ENCODE peak calls at places on chromosomes 12 and 14, in six cellular contexts. C is GM04503; N is NCI-H460; G is Calu3; F is ELF-1; E is effector memory CD4-positive, alpha-beta T cell. D is an unnamed sample.

GRCh38 chr12:88375960-88376305 is 204.3 kb downstream of the KITLG start:
- DNase-seq in C (no peak), N (no peak), G (no peak), F (no peak), E (no peak), D (no peak)

GRCh38 chr14:104770072-104770579 is 17.2 kb downstream of the SIVA1 start:
- DNase-seq in C (no peak), N (no peak), G (no peak), F (no peak), E (no peak), D (no peak)

GRCh38 chr12:19031032-19031431 is 98.5 kb upstream of the PLEKHA5 start:
- DNase-seq in C (peak; percentile 58), N (peak; percentile 33), G (no peak), F (no peak), E (no peak), D (peak; percentile 92)

GRCh38 chr12:104475269-104475668 is 18.5 kb downstream of the CHST11 start:
- DNase-seq in C (no peak), N (no peak), G (no peak), F (no peak), E (no peak), D (no peak)

GRCh38 chr12:41476499-41476898 is 288.4 kb downstream of the PDZRN4 start:
- DNase-seq in C (no peak), N (no peak), G (no peak), F (no peak), E (no peak), D (no peak)

GRCh38 chr12:3061129-3061857 is 15.9 kb upstream of the TSPAN9 start:
- DNase-seq in C (peak; percentile 38), N (no peak), G (no peak), F (no peak), E (no peak), D (peak; percentile 79)

GRCh38 chr14:23008836-23009235 is 1.1 kb downstream of the C14orf93 start:
- DNase-seq in C (no peak), N (no peak), G (no peak), F (no peak), E (no peak), D (peak; percentile 19)

GRCh38 chr14:30162066-30162465 is 234.4 kb upstream of the PRKD1 start:
- DNase-seq in C (no peak), N (no peak), G (no peak), F (no peak), E (no peak), D (peak; percentile 21)

GRCh38 chr12:41288188-41288811 is 100.2 kb downstream of the PDZRN4 start:
- DNase-seq in C (no peak), N (no peak), G (no peak), F (no peak), E (no peak), D (no peak)

GRCh38 chr14:99668307-99668997 is 15.6 kb upstream of the CYP46A1 start:
- DNase-seq in C (no peak), N (no peak), G (no peak), F (no peak), E (no peak), D (no peak)

GRCh38 chr14:104146651-104147345 is 8.4 kb downstream of the KIF26A start:
- DNase-seq in C (no peak), N (no peak), G (no peak), F (no peak), E (no peak), D (no peak)

GRCh38 chr12:54352891-54353874 is 11.1 kb downstream of the GPR84 start:
- DNase-seq in C (no peak), N (no peak), G (no peak), F (peak; percentile 27), E (no peak), D (peak; percentile 59)

GRCh38 chr14:61860294-61860918 is 98.2 kb downstream of the SNAPC1 start:
- DNase-seq in C (no peak), N (peak; percentile 33), G (peak; percentile 65), F (peak; percentile 45), E (no peak), D (peak; percentile 55)

GRCh38 chr14:80055226-80055625 is 156.1 kb downstream of the DIO2 start:
- DNase-seq in C (no peak), N (no peak), G (no peak), F (no peak), E (no peak), D (peak; percentile 56)

GRCh38 chr14:95531473-95531872 is 3.4 kb upstream of the GLRX5 start:
- DNase-seq in C (no peak), N (no peak), G (no peak), F (no peak), E (no peak), D (peak; percentile 87)

GRCh38 chr14:22272408-22272807 is 316.6 kb downstream of the DAD1 start:
- DNase-seq in C (no peak), N (no peak), G (no peak), F (no peak), E (no peak), D (no peak)

GRCh38 chr12:26265606-26266005 is 70.2 kb downstream of the SSPN start:
- DNase-seq in C (no peak), N (no peak), G (no peak), F (no peak), E (no peak), D (no peak)

GRCh38 chr12:119678459-119678858 is 10.5 kb downstream of the PRKAB1 start:
- DNase-seq in C (no peak), N (no peak), G (no peak), F (peak; percentile 24), E (no peak), D (peak; percentile 49)

GRCh38 chr12:26124491-26125450 is at the start of gene BHLHE41:
- DNase-seq in C (no peak), N (no peak), G (peak; percentile 83), F (peak; percentile 34), E (no peak), D (peak; percentile 62)

GRCh38 chr14:40164083-40164482 is 731.9 kb upstream of the FBXO33 start:
- DNase-seq in C (no peak), N (no peak), G (no peak), F (peak; percentile 10), E (no peak), D (no peak)

GRCh38 chr14:74525361-74525851 is 31.8 kb downstream of the ISCA2 start:
- DNase-seq in C (no peak), N (no peak), G (no peak), F (no peak), E (no peak), D (no peak)

GRCh38 chr14:91254456-91254855 is 10.0 kb upstream of the GPR68 start:
- DNase-seq in C (no peak), N (no peak), G (no peak), F (no peak), E (no peak), D (no peak)

GRCh38 chr12:20524113-20524512 is 155.8 kb downstream of the PDE3A start:
- DNase-seq in C (no peak), N (no peak), G (no peak), F (no peak), E (no peak), D (no peak)

GRCh38 chr12:78236264-78236663 is 405.6 kb downstream of the NAV3 start:
- DNase-seq in C (no peak), N (no peak), G (no peak), F (no peak), E (no peak), D (no peak)

GRCh38 chr14:55973285-55973800 is 144.9 kb upstream of the PELI2 start:
- DNase-seq in C (no peak), N (no peak), G (no peak), F (no peak), E (no peak), D (no peak)

GRCh38 chr12:53347905-53348304 is 11.8 kb upstream of the SP7 start:
- DNase-seq in C (no peak), N (no peak), G (no peak), F (no peak), E (no peak), D (no peak)

GRCh38 chr14:80587096-80587724 is 354.3 kb downstream of the CEP128 start:
- DNase-seq in C (no peak), N (peak; percentile 21), G (no peak), F (no peak), E (no peak), D (peak; percentile 57)

GRCh38 chr12:52169886-52170285 is 21.9 kb downstream of the KRT80 start:
- DNase-seq in C (no peak), N (no peak), G (no peak), F (no peak), E (no peak), D (no peak)

GRCh38 chr14:32307881-32308582 is 21.1 kb upstream of the AKAP6 start:
- DNase-seq in C (no peak), N (no peak), G (peak; percentile 2), F (no peak), E (no peak), D (peak; percentile 25)

GRCh38 chr12:88753074-88753473 is 172.8 kb upstream of the KITLG start:
- DNase-seq in C (peak; percentile 23), N (no peak), G (no peak), F (no peak), E (no peak), D (peak; percentile 54)

GRCh38 chr12:109714141-109714912 is 702 bp downstream of the FAM222A start:
- DNase-seq in C (no peak), N (peak; percentile 33), G (peak; percentile 81), F (peak; percentile 88), E (peak; percentile 29), D (peak; percentile 53)

GRCh38 chr12:91811481-91812287 is 334.0 kb downstream of the BTG1 start:
- DNase-seq in C (no peak), N (peak; percentile 51), G (peak; percentile 82), F (peak; percentile 62), E (peak; percentile 40), D (peak; percentile 63)

GRCh38 chr14:103713304-103714062 is 1.8 kb downstream of the XRCC3 start:
- DNase-seq in C (no peak), N (no peak), G (no peak), F (peak; percentile 44), E (no peak), D (no peak)

GRCh38 chr12:19129486-19130223 is at the start of gene PLEKHA5:
- DNase-seq in C (no peak), N (peak; percentile 38), G (peak; percentile 79), F (peak; percentile 61), E (peak; percentile 15), D (peak; percentile 71)

GRCh38 chr12:131950182-131950913 is 606 bp downstream of the EP400 start:
- DNase-seq in C (no peak), N (no peak), G (peak; percentile 40), F (peak; percentile 35), E (no peak), D (peak; percentile 24)

GRCh38 chr14:24630087-24630871 is 3.7 kb downstream of the GZMB start:
- DNase-seq in C (no peak), N (no peak), G (no peak), F (no peak), E (no peak), D (no peak)